ENCODE peak calls at places on chromosomes 1 and 21, in six cellular contexts. R is activated T-helper 17 cell treated with anti-CD3 and anti-CD28 coated beads, Interleukin-2, amount 50 U/mL, for 72 hours; K is CD4-positive, alpha-beta T cell; J is activated CD8-positive, alpha-beta T cell treated with anti-CD3 and anti-CD28 coated beads for 36 hours; H is omental fat pad; D is left lobe of liver. C is an unnamed sample.

GRCh38 chr1:85284202-85284601 is 7.8 kb upstream of the BCL10 start:
- ATAC-seq in D (no peak), J (no peak), K (no peak), H (no peak), R (no peak), C (no peak)

GRCh38 chr1:97384294-97384952 is 536.4 kb downstream of the DPYD start:
- ATAC-seq in J (no peak), K (no peak), D (no peak), H (peak), R (no peak), C (no peak)

GRCh38 chr1:96863449-96863848 is 141.9 kb downstream of the PTBP2 start:
- ATAC-seq in K (no peak), R (no peak), H (no peak), J (no peak), D (no peak), C (no peak)

GRCh38 chr1:205350124-205350523 is 6.6 kb downstream of the KLHDC8A start:
- ATAC-seq in J (no peak), D (no peak), R (no peak), H (no peak), K (no peak), C (no peak)

GRCh38 chr1:116569776-116570357 is 959 bp downstream of the CD58 start:
- ATAC-seq in D (peak), J (peak), R (peak), H (no peak), K (peak), C (peak)

GRCh38 chr1:160646711-160647328 is at the start of gene SLAMF1:
- ATAC-seq in J (peak), H (peak), K (peak), R (peak), D (no peak), C (peak)

GRCh38 chr21:15003463-15004135 is 61.2 kb downstream of the NRIP1 start:
- ATAC-seq in D (no peak), R (peak), K (no peak), J (peak), H (no peak), C (no peak)

GRCh38 chr1:203284411-203285208 is 20.7 kb upstream of the BTG2 start:
- ATAC-seq in R (no peak), H (no peak), J (no peak), K (no peak), D (no peak), C (no peak)

GRCh38 chr1:26094677-26095383 is 16.8 kb upstream of the PDIK1L start:
- ATAC-seq in D (peak), R (no peak), H (peak), K (no peak), J (no peak), C (no peak)

GRCh38 chr1:25369241-25369640 is 31.1 kb downstream of the TMEM50A start:
- ATAC-seq in J (no peak), H (no peak), R (no peak), D (peak), K (no peak), C (no peak)

GRCh38 chr1:77768006-77768405 is 8.4 kb upstream of the USP33 start:
- ATAC-seq in R (peak), D (no peak), H (no peak), K (no peak), J (no peak), C (no peak)

GRCh38 chr21:44517175-44517899 is 22.7 kb downstream of the KRTAP10-1 start:
- ATAC-seq in H (no peak), K (no peak), J (peak), D (peak), R (peak), C (no peak)

GRCh38 chr1:164683235-164683634 is 124.3 kb downstream of the PBX1 start:
- ATAC-seq in H (peak), D (peak), R (no peak), K (no peak), J (no peak), C (no peak)

GRCh38 chr21:44427241-44428120 is 27.8 kb upstream of the LRRC3 start:
- ATAC-seq in D (peak), R (no peak), K (no peak), J (no peak), H (no peak), C (no peak)

GRCh38 chr1:183318433-183318832 is 99.7 kb downstream of the NMNAT2 start:
- ATAC-seq in R (peak), H (peak), D (peak), J (no peak), K (no peak), C (no peak)

GRCh38 chr1:50724626-50725286 is 235.3 kb downstream of the FAF1 start:
- ATAC-seq in H (no peak), R (peak), J (peak), K (no peak), D (peak), C (peak)

GRCh38 chr1:41632788-41633575 is 148.5 kb upstream of the EDN2 start:
- ATAC-seq in K (no peak), J (no peak), H (no peak), R (no peak), D (no peak), C (no peak)

GRCh38 chr1:233945979-233946378 is 41.5 kb downstream of the SLC35F3 start:
- ATAC-seq in D (no peak), R (no peak), K (no peak), J (no peak), H (no peak), C (no peak)

GRCh38 chr1:14945132-14946010 is 208.2 kb upstream of the TMEM51 start:
- ATAC-seq in K (no peak), H (peak), R (no peak), D (peak), J (no peak), C (no peak)

GRCh38 chr1:59976194-59977074 is 49.9 kb upstream of the CYP2J2 start:
- ATAC-seq in K (no peak), J (no peak), D (peak), H (peak), R (no peak), C (no peak)

GRCh38 chr1:199029401-199029800 is 390.6 kb downstream of the PTPRC start:
- ATAC-seq in J (no peak), K (no peak), H (no peak), D (no peak), R (no peak), C (no peak)

GRCh38 chr1:56255516-56256181 is 323.7 kb downstream of the PLPP3 start:
- ATAC-seq in D (peak), K (no peak), H (peak), J (no peak), R (no peak), C (no peak)

GRCh38 chr1:22216210-22216883 is 73.5 kb upstream of the WNT4 start:
- ATAC-seq in R (no peak), K (no peak), H (no peak), D (peak), J (no peak), C (no peak)

GRCh38 chr1:117215019-117215418 is 4.3 kb upstream of the VTCN1 start:
- ATAC-seq in R (no peak), H (no peak), D (no peak), J (no peak), K (no peak), C (no peak)

GRCh38 chr1:31573261-31573660 is 3.1 kb upstream of the TINAGL1 start:
- ATAC-seq in K (no peak), D (no peak), R (no peak), J (no peak), H (no peak), C (no peak)

GRCh38 chr1:235861857-235862256 is 4.8 kb downstream of the LYST start:
- ATAC-seq in K (no peak), D (no peak), H (no peak), J (no peak), R (no peak), C (no peak)

GRCh38 chr1:157399343-157399983 is 152.9 kb downstream of the FCRL5 start:
- ATAC-seq in D (peak), R (no peak), H (peak), J (no peak), K (no peak), C (no peak)

GRCh38 chr1:145714524-145715111 is 4.7 kb upstream of the CD160 start:
- ATAC-seq in D (peak), K (no peak), R (no peak), J (no peak), H (no peak), C (no peak)

GRCh38 chr1:233079586-233079985 is 129.2 kb downstream of the NTPCR start:
- ATAC-seq in R (no peak), J (no peak), H (no peak), K (no peak), D (no peak), C (no peak)

GRCh38 chr21:40049959-40050290 is 182.7 kb downstream of the PCP4 start:
- ATAC-seq in D (no peak), H (no peak), R (no peak), K (no peak), J (no peak), C (no peak)

GRCh38 chr1:213622365-213623087 is 365.2 kb upstream of the PROX1 start:
- ATAC-seq in R (peak), K (no peak), D (no peak), J (peak), H (no peak), C (no peak)

GRCh38 chr1:119978018-119978505 is 81.7 kb upstream of the ADAM30 start:
- ATAC-seq in R (no peak), K (no peak), H (peak), D (no peak), J (no peak), C (no peak)

C was measured in activated CD4-positive, CD25-positive, alpha-beta regulatory T cell treated with anti-CD3 and anti-CD28 coated beads, Interleukin-2, amount 50 U/mL, for 24 hours.